ENCODE peak calls at places on chromosomes 16 and 17, in eight cellular contexts. F is CD8-positive, alpha-beta T cell; O is ascending aorta; U is AG09309; Q is AG10803; L is progenitor cell of endocrine pancreas; K is Panc1; J is omental fat pad. H is an unnamed sample.

GRCh38 chr16:67372664-67373063 is 20.6 kb downstream of the TPPP3 start:
- DNase-seq in F (no peak), O (no peak), U (no peak), Q (peak; percentile 36), L (no peak), K (no peak), J (no peak), H (no peak)

GRCh38 chr17:79922798-79923197 is 83.6 kb upstream of the CBX4 start:
- DNase-seq in F (no peak), O (no peak), U (no peak), Q (no peak), L (no peak), K (no peak), J (no peak), H (no peak)

GRCh38 chr17:72125226-72125651 is 4.4 kb downstream of the SOX9 start:
- DNase-seq in F (no peak), O (no peak), U (no peak), Q (no peak), L (no peak), K (no peak), J (no peak), H (no peak)

GRCh38 chr17:28370035-28370743 is at the start of gene VTN:
- DNase-seq in F (no peak), O (no peak), U (peak; percentile 31), Q (no peak), L (peak; percentile 54), K (no peak), J (no peak), H (no peak)

GRCh38 chr17:50120475-50121253 is 9.3 kb downstream of the SAMD14 start:
- DNase-seq in F (no peak), O (no peak), U (no peak), Q (no peak), L (no peak), K (no peak), J (no peak), H (no peak)

GRCh38 chr17:27566673-27567562 is 64.1 kb upstream of the LGALS9 start:
- DNase-seq in F (no peak), O (no peak), U (no peak), Q (no peak), L (no peak), K (no peak), J (no peak), H (no peak)

GRCh38 chr16:72766506-72766905 is 281.4 kb downstream of the ZFHX3 start:
- DNase-seq in F (no peak), O (no peak), U (no peak), Q (no peak), L (no peak), K (no peak), J (no peak), H (no peak)

GRCh38 chr17:44942456-44942855 is 5.1 kb downstream of the KIF18B start:
- DNase-seq in F (no peak), O (no peak), U (no peak), Q (no peak), L (no peak), K (no peak), J (no peak), H (no peak)

GRCh38 chr17:48439072-48439471 is 9.1 kb upstream of the SKAP1 start:
- DNase-seq in F (no peak), O (no peak), U (no peak), Q (no peak), L (no peak), K (no peak), J (no peak), H (no peak)

GRCh38 chr17:28346199-28346580 is 10.6 kb downstream of the TNFAIP1 start:
- DNase-seq in F (no peak), O (no peak), U (no peak), Q (no peak), L (no peak), K (no peak), J (no peak), H (no peak)

GRCh38 chr17:27473748-27474609 is 17.7 kb downstream of the KSR1 start:
- DNase-seq in F (peak; percentile 54), O (no peak), U (no peak), Q (no peak), L (no peak), K (no peak), J (no peak), H (no peak)

GRCh38 chr17:74493381-74493833 is 27.0 kb downstream of the CD300A start:
- DNase-seq in F (peak; percentile 82), O (peak; percentile 21), U (no peak), Q (peak; percentile 56), L (peak; percentile 72), K (peak; percentile 60), J (peak; percentile 71), H (no peak)

GRCh38 chr16:50273888-50274770 is 7.8 kb downstream of the ADCY7 start:
- DNase-seq in F (peak; percentile 83), O (no peak), U (no peak), Q (no peak), L (no peak), K (no peak), J (no peak), H (no peak)

GRCh38 chr16:71834291-71834690 is 11.5 kb upstream of the ATXN1L start:
- DNase-seq in F (no peak), O (no peak), U (no peak), Q (no peak), L (no peak), K (no peak), J (no peak), H (no peak)

GRCh38 chr16:55730115-55730514 is 74.3 kb downstream of the SLC6A2 start:
- DNase-seq in F (no peak), O (no peak), U (no peak), Q (no peak), L (no peak), K (no peak), J (no peak), H (no peak)

GRCh38 chr17:44877121-44877520 is 22.1 kb downstream of the EFTUD2 start:
- DNase-seq in F (no peak), O (no peak), U (no peak), Q (no peak), L (no peak), K (no peak), J (no peak), H (no peak)

GRCh38 chr17:9371019-9371418 is 204.6 kb downstream of the STX8 start:
- DNase-seq in F (no peak), O (no peak), U (peak; percentile 58), Q (peak; percentile 81), L (no peak), K (peak; percentile 70), J (no peak), H (no peak)

GRCh38 chr16:81939164-81940067 is 71.9 kb downstream of the SDR42E1 start:
- DNase-seq in F (no peak), O (no peak), U (no peak), Q (no peak), L (no peak), K (no peak), J (no peak), H (no peak)
- TF ChIP-seq CTCF in F (no peak), O (no peak), U (no peak), Q (peak; percentile 9), L (no peak), K (peak; percentile 15), J (no peak), H (peak; percentile 1)

DNA sequence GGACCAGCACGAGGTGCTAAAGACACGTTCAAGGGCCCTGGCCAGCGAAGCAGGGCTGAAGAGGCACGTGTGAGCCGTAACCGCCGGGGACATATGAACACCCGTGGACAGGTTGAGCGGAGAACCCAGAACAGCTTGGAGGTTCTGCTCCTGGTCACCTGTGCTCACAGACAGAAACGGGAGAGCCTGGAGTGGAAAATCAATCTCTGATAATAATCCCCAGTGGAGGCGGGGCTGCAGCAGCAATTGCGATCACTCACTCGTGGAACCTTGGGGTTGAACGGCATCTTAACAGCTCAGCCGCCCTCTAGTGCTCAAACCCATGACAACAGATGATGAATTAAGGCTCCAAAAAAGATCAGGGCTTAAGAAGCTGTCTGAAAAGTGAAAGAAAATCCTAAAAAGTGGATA is 25.6 kb downstream of the WIPI1 start:
- DNase-seq in F (peak; percentile 56), O (no peak), U (no peak), Q (no peak), L (no peak), K (no peak), J (no peak), H (no peak)
- TF ChIP-seq CTCF in F (peak; percentile 49), O (no peak), U (peak; percentile 33), Q (peak; percentile 29), L (peak; percentile 35), K (no peak), J (no peak), H (peak; percentile 38)

GRCh38 chr16:85056211-85056748 is 28.7 kb downstream of the KIAA0513 start:
- DNase-seq in F (peak; percentile 52), O (no peak), U (no peak), Q (peak; percentile 38), L (no peak), K (no peak), J (no peak), H (no peak)
- TF ChIP-seq CTCF in F (no peak), O (peak; percentile 18), U (no peak), Q (peak; percentile 62), L (no peak), K (no peak), J (no peak), H (peak; percentile 56)

GRCh38 chr17:11921296-11921695 is 76.0 kb downstream of the ZNF18 start:
- DNase-seq in F (no peak), O (no peak), U (no peak), Q (no peak), L (no peak), K (no peak), J (no peak), H (no peak)

GRCh38 chr17:11922634-11923033 is 74.6 kb downstream of the ZNF18 start:
- DNase-seq in F (no peak), O (no peak), U (no peak), Q (no peak), L (no peak), K (no peak), J (no peak), H (no peak)

GRCh38 chr17:11928436-11928835 is 68.8 kb downstream of the ZNF18 start:
- DNase-seq in F (no peak), O (no peak), U (no peak), Q (no peak), L (no peak), K (no peak), J (no peak), H (no peak)

DNA sequence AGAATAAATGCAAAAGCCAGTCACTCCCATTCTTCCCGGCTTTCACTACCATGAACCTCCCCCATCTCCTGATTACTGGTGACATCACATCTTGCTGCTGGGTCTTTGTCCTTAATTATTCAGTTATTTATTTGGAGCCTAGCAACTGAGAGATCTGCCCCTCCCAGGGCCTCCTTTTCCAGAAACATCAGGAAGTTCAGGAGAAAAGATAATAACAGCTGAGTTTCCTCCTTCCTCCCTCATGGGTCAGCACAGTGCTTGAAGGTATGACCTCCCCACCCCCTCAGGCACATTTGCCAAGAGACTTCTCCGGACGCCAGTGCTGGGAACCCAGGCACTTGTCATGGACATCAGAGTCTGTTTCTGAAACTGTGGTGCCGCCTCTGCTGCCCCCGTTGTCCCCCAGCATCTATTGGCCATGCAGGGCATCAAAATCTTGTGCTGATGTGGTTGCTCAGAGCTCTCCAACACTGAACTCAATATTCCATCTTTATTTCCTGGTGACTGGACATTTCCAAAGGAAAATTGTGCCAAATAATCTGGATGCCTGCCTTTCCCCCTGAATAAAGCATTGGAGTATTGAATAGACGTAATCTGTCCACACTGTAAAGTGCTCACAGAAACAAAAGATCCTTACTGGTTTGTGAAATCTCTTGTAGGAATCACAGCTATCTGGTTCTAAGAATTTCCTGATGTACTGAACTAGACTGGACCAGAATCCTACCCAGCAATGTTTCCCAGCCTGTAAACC is 71.8 kb downstream of the ZNF18 start:
- DNase-seq in F (no peak), O (no peak), U (no peak), Q (no peak), L (no peak), K (no peak), J (no peak), H (no peak)
- TF ChIP-seq CTCF in F (no peak), O (no peak), U (no peak), Q (no peak), L (no peak), K (no peak), J (no peak), H (no peak)

GRCh38 chr16:62041401-62041800 is 5.2 kb upstream of the CDH8 start:
- DNase-seq in F (no peak), O (no peak), U (peak; percentile 3), Q (peak; percentile 47), L (peak; percentile 12), K (no peak), J (no peak), H (no peak)
- TF ChIP-seq CTCF in F (no peak), O (peak; percentile 39), U (peak; percentile 43), Q (peak; percentile 66), L (peak; percentile 72), K (peak; percentile 55), J (no peak), H (no peak)

H was measured in AG04450.